ENCODE peak calls at places on chromosomes 16 and 17, in six cellular contexts. One of them, this sample, is unnamed.

GRCh38 chr16:57380671-57381462 is 8.6 kb downstream of the CX3CL1 start:
- DNase-seq in CD4-positive, CD25-positive, alpha-beta regulatory T cell: no peak
- DNase-seq in effector memory CD4-positive, alpha-beta T cell: no peak
- DNase-seq in kidney: no peak
- DNase-seq in cardiac muscle cell: peak; percentile 62
- DNase-seq in bronchial epithelial cell: no peak
- DNase-seq in this sample: no peak

GRCh38 chr16:68617735-68618134 is 27.4 kb upstream of the CDH3 start:
- DNase-seq in bronchial epithelial cell: peak; percentile 30
- DNase-seq in kidney: no peak
- DNase-seq in cardiac muscle cell: no peak
- DNase-seq in effector memory CD4-positive, alpha-beta T cell: no peak
- DNase-seq in CD4-positive, CD25-positive, alpha-beta regulatory T cell: no peak
- DNase-seq in this sample: no peak

GRCh38 chr17:7932949-7933348 is 943 bp downstream of the CNTROB start:
- DNase-seq in effector memory CD4-positive, alpha-beta T cell: no peak
- DNase-seq in cardiac muscle cell: peak; percentile 61
- DNase-seq in CD4-positive, CD25-positive, alpha-beta regulatory T cell: no peak
- DNase-seq in kidney: no peak
- DNase-seq in bronchial epithelial cell: peak; percentile 40
- DNase-seq in this sample: peak; percentile 55

GRCh38 chr16:30918614-30919013 is 4.8 kb upstream of the FBXL19 start:
- DNase-seq in bronchial epithelial cell: no peak
- DNase-seq in CD4-positive, CD25-positive, alpha-beta regulatory T cell: no peak
- DNase-seq in cardiac muscle cell: no peak
- DNase-seq in kidney: no peak
- DNase-seq in effector memory CD4-positive, alpha-beta T cell: no peak
- DNase-seq in this sample: no peak

GRCh38 chr16:25106567-25107465 is 4.7 kb upstream of the LCMT1 start:
- DNase-seq in effector memory CD4-positive, alpha-beta T cell: peak; percentile 61
- DNase-seq in kidney: peak; percentile 98
- DNase-seq in CD4-positive, CD25-positive, alpha-beta regulatory T cell: peak; percentile 65
- DNase-seq in bronchial epithelial cell: peak; percentile 39
- DNase-seq in cardiac muscle cell: peak; percentile 92
- DNase-seq in this sample: peak; percentile 95

GRCh38 chr16:67517661-67518423 is 10.8 kb upstream of the RIPOR1 start:
- DNase-seq in CD4-positive, CD25-positive, alpha-beta regulatory T cell: no peak
- DNase-seq in kidney: peak; percentile 82
- DNase-seq in effector memory CD4-positive, alpha-beta T cell: no peak
- DNase-seq in bronchial epithelial cell: no peak
- DNase-seq in cardiac muscle cell: no peak
- DNase-seq in this sample: no peak

GRCh38 chr17:52134641-52135040 is 23.9 kb downstream of the CA10 start:
- DNase-seq in bronchial epithelial cell: peak; percentile 76
- DNase-seq in cardiac muscle cell: no peak
- DNase-seq in CD4-positive, CD25-positive, alpha-beta regulatory T cell: no peak
- DNase-seq in effector memory CD4-positive, alpha-beta T cell: no peak
- DNase-seq in kidney: peak; percentile 22
- DNase-seq in this sample: no peak

GRCh38 chr16:4580245-4580644 is 24.1 kb downstream of the C16orf96 start:
- DNase-seq in kidney: no peak
- DNase-seq in CD4-positive, CD25-positive, alpha-beta regulatory T cell: no peak
- DNase-seq in effector memory CD4-positive, alpha-beta T cell: no peak
- DNase-seq in bronchial epithelial cell: peak; percentile 72
- DNase-seq in cardiac muscle cell: peak; percentile 12
- DNase-seq in this sample: no peak

GRCh38 chr16:17307501-17307900 is 163.3 kb downstream of the XYLT1 start:
- DNase-seq in effector memory CD4-positive, alpha-beta T cell: no peak
- DNase-seq in kidney: no peak
- DNase-seq in CD4-positive, CD25-positive, alpha-beta regulatory T cell: no peak
- DNase-seq in cardiac muscle cell: no peak
- DNase-seq in bronchial epithelial cell: no peak
- DNase-seq in this sample: no peak

GRCh38 chr17:31416503-31416923 is 25.0 kb downstream of the RAB11FIP4 start:
- DNase-seq in bronchial epithelial cell: no peak
- DNase-seq in CD4-positive, CD25-positive, alpha-beta regulatory T cell: no peak
- DNase-seq in cardiac muscle cell: peak; percentile 69
- DNase-seq in effector memory CD4-positive, alpha-beta T cell: no peak
- DNase-seq in kidney: peak; percentile 42
- DNase-seq in this sample: no peak

GRCh38 chr16:85612191-85612800 is 826 bp upstream of the GSE1 start:
- DNase-seq in CD4-positive, CD25-positive, alpha-beta regulatory T cell: no peak
- DNase-seq in bronchial epithelial cell: peak; percentile 84
- DNase-seq in cardiac muscle cell: peak; percentile 85
- DNase-seq in effector memory CD4-positive, alpha-beta T cell: peak; percentile 11
- DNase-seq in kidney: peak; percentile 96
- DNase-seq in this sample: peak; percentile 59

GRCh38 chr16:68403704-68404103 is 44.6 kb downstream of the SMPD3 start:
- DNase-seq in cardiac muscle cell: no peak
- DNase-seq in CD4-positive, CD25-positive, alpha-beta regulatory T cell: no peak
- DNase-seq in bronchial epithelial cell: no peak
- DNase-seq in effector memory CD4-positive, alpha-beta T cell: no peak
- DNase-seq in kidney: no peak
- DNase-seq in this sample: no peak

GRCh38 chr17:42182927-42183734 is 2.1 kb downstream of the HCRT start:
- DNase-seq in CD4-positive, CD25-positive, alpha-beta regulatory T cell: no peak
- DNase-seq in cardiac muscle cell: peak; percentile 20
- DNase-seq in bronchial epithelial cell: peak; percentile 45
- DNase-seq in effector memory CD4-positive, alpha-beta T cell: no peak
- DNase-seq in kidney: no peak
- DNase-seq in this sample: no peak

GRCh38 chr16:86298166-86299131 is 211.9 kb upstream of the FOXF1 start:
- DNase-seq in CD4-positive, CD25-positive, alpha-beta regulatory T cell: no peak
- DNase-seq in cardiac muscle cell: no peak
- DNase-seq in bronchial epithelial cell: no peak
- DNase-seq in effector memory CD4-positive, alpha-beta T cell: no peak
- DNase-seq in kidney: no peak
- DNase-seq in this sample: no peak

GRCh38 chr17:58204796-58205195 is 12.3 kb downstream of the EPX start:
- DNase-seq in effector memory CD4-positive, alpha-beta T cell: no peak
- DNase-seq in cardiac muscle cell: peak; percentile 3
- DNase-seq in CD4-positive, CD25-positive, alpha-beta regulatory T cell: no peak
- DNase-seq in bronchial epithelial cell: no peak
- DNase-seq in kidney: no peak
- DNase-seq in this sample: no peak

GRCh38 chr17:31581491-31581890 is 190.0 kb downstream of the RAB11FIP4 start:
- DNase-seq in effector memory CD4-positive, alpha-beta T cell: no peak
- DNase-seq in cardiac muscle cell: no peak
- DNase-seq in CD4-positive, CD25-positive, alpha-beta regulatory T cell: no peak
- DNase-seq in kidney: peak; percentile 83
- DNase-seq in bronchial epithelial cell: no peak
- DNase-seq in this sample: peak; percentile 50

GRCh38 chr17:17538417-17539391 is 42.5 kb upstream of the RASD1 start:
- DNase-seq in effector memory CD4-positive, alpha-beta T cell: no peak
- DNase-seq in kidney: no peak
- DNase-seq in bronchial epithelial cell: peak; percentile 28
- DNase-seq in cardiac muscle cell: peak; percentile 18
- DNase-seq in CD4-positive, CD25-positive, alpha-beta regulatory T cell: no peak
- DNase-seq in this sample: no peak

GRCh38 chr17:29760279-29760721 is 137.6 kb upstream of the CORO6 start:
- DNase-seq in effector memory CD4-positive, alpha-beta T cell: peak; percentile 1
- DNase-seq in bronchial epithelial cell: peak; percentile 12
- DNase-seq in kidney: no peak
- DNase-seq in CD4-positive, CD25-positive, alpha-beta regulatory T cell: peak; percentile 72
- DNase-seq in cardiac muscle cell: peak; percentile 47
- DNase-seq in this sample: no peak

GRCh38 chr17:43702636-43703035 is 40.9 kb upstream of the MEOX1 start:
- DNase-seq in bronchial epithelial cell: no peak
- DNase-seq in kidney: no peak
- DNase-seq in cardiac muscle cell: no peak
- DNase-seq in CD4-positive, CD25-positive, alpha-beta regulatory T cell: no peak
- DNase-seq in effector memory CD4-positive, alpha-beta T cell: no peak
- DNase-seq in this sample: no peak

GRCh38 chr17:78862073-78863023 is 21.7 kb upstream of the USP36 start:
- DNase-seq in bronchial epithelial cell: peak; percentile 76
- DNase-seq in kidney: peak; percentile 94
- DNase-seq in CD4-positive, CD25-positive, alpha-beta regulatory T cell: no peak
- DNase-seq in effector memory CD4-positive, alpha-beta T cell: no peak
- DNase-seq in cardiac muscle cell: peak; percentile 95
- DNase-seq in this sample: peak; percentile 92

GRCh38 chr17:50129303-50129945 is 536 bp downstream of the SAMD14 start:
- DNase-seq in effector memory CD4-positive, alpha-beta T cell: peak; percentile 36
- DNase-seq in kidney: no peak
- DNase-seq in bronchial epithelial cell: no peak
- DNase-seq in cardiac muscle cell: peak; percentile 55
- DNase-seq in CD4-positive, CD25-positive, alpha-beta regulatory T cell: peak; percentile 56
- DNase-seq in this sample: no peak

GRCh38 chr17:74180336-74180735 is 23.1 kb upstream of the RPL38 start:
- DNase-seq in effector memory CD4-positive, alpha-beta T cell: no peak
- DNase-seq in CD4-positive, CD25-positive, alpha-beta regulatory T cell: no peak
- DNase-seq in kidney: peak; percentile 30
- DNase-seq in cardiac muscle cell: no peak
- DNase-seq in bronchial epithelial cell: no peak
- DNase-seq in this sample: no peak

GRCh38 chr16:83356986-83357385 is 450.8 kb upstream of the HSBP1 start:
- DNase-seq in kidney: no peak
- DNase-seq in CD4-positive, CD25-positive, alpha-beta regulatory T cell: no peak
- DNase-seq in cardiac muscle cell: no peak
- DNase-seq in bronchial epithelial cell: no peak
- DNase-seq in effector memory CD4-positive, alpha-beta T cell: no peak
- DNase-seq in this sample: no peak

GRCh38 chr16:27179500-27180072 is 23.7 kb upstream of the KDM8 start:
- DNase-seq in cardiac muscle cell: peak; percentile 83
- DNase-seq in kidney: peak; percentile 92
- DNase-seq in CD4-positive, CD25-positive, alpha-beta regulatory T cell: peak; percentile 79
- DNase-seq in effector memory CD4-positive, alpha-beta T cell: peak; percentile 69
- DNase-seq in bronchial epithelial cell: peak; percentile 58
- DNase-seq in this sample: peak; percentile 78

GRCh38 chr17:65027305-65027704 is 29.2 kb downstream of the GNA13 start:
- DNase-seq in cardiac muscle cell: peak; percentile 81
- DNase-seq in CD4-positive, CD25-positive, alpha-beta regulatory T cell: peak; percentile 39
- DNase-seq in bronchial epithelial cell: peak; percentile 85
- DNase-seq in effector memory CD4-positive, alpha-beta T cell: peak; percentile 33
- DNase-seq in kidney: no peak
- DNase-seq in this sample: no peak

GRCh38 chr17:1904273-1905052 is 74.7 kb downstream of the RPA1 start:
- DNase-seq in CD4-positive, CD25-positive, alpha-beta regulatory T cell: no peak
- DNase-seq in bronchial epithelial cell: no peak
- DNase-seq in kidney: no peak
- DNase-seq in cardiac muscle cell: no peak
- DNase-seq in effector memory CD4-positive, alpha-beta T cell: no peak
- DNase-seq in this sample: no peak

GRCh38 chr17:41518789-41519449 is at the start of gene KRT15:
- DNase-seq in effector memory CD4-positive, alpha-beta T cell: no peak
- DNase-seq in CD4-positive, CD25-positive, alpha-beta regulatory T cell: no peak
- DNase-seq in kidney: no peak
- DNase-seq in cardiac muscle cell: no peak
- DNase-seq in bronchial epithelial cell: peak; percentile 92
- DNase-seq in this sample: no peak

GRCh38 chr17:70329751-70330150 is 160.4 kb downstream of the KCNJ2 start:
- DNase-seq in bronchial epithelial cell: no peak
- DNase-seq in cardiac muscle cell: no peak
- DNase-seq in effector memory CD4-positive, alpha-beta T cell: no peak
- DNase-seq in CD4-positive, CD25-positive, alpha-beta regulatory T cell: no peak
- DNase-seq in kidney: no peak
- DNase-seq in this sample: no peak

GRCh38 chr17:65158081-65158480 is 20.9 kb downstream of the RGS9 start:
- DNase-seq in cardiac muscle cell: no peak
- DNase-seq in bronchial epithelial cell: no peak
- DNase-seq in kidney: no peak
- DNase-seq in effector memory CD4-positive, alpha-beta T cell: no peak
- DNase-seq in CD4-positive, CD25-positive, alpha-beta regulatory T cell: no peak
- DNase-seq in this sample: no peak

GRCh38 chr17:71633391-71633849 is 487.4 kb upstream of the SOX9 start:
- DNase-seq in effector memory CD4-positive, alpha-beta T cell: no peak
- DNase-seq in bronchial epithelial cell: peak; percentile 100
- DNase-seq in CD4-positive, CD25-positive, alpha-beta regulatory T cell: no peak
- DNase-seq in kidney: no peak
- DNase-seq in cardiac muscle cell: peak; percentile 36
- DNase-seq in this sample: no peak

GRCh38 chr16:79658301-79659001 is 57.9 kb upstream of the MAF start:
- DNase-seq in effector memory CD4-positive, alpha-beta T cell: no peak
- DNase-seq in bronchial epithelial cell: peak; percentile 94
- DNase-seq in CD4-positive, CD25-positive, alpha-beta regulatory T cell: no peak
- DNase-seq in cardiac muscle cell: peak; percentile 84
- DNase-seq in kidney: no peak
- DNase-seq in this sample: no peak

GRCh38 chr17:60510031-60510430 is 16.0 kb downstream of the APPBP2 start:
- DNase-seq in bronchial epithelial cell: no peak
- DNase-seq in CD4-positive, CD25-positive, alpha-beta regulatory T cell: no peak
- DNase-seq in kidney: no peak
- DNase-seq in cardiac muscle cell: no peak
- DNase-seq in effector memory CD4-positive, alpha-beta T cell: no peak
- DNase-seq in this sample: no peak

GRCh38 chr16:86480444-86480843 is 29.9 kb upstream of the FOXF1 start:
- DNase-seq in effector memory CD4-positive, alpha-beta T cell: no peak
- DNase-seq in CD4-positive, CD25-positive, alpha-beta regulatory T cell: no peak
- DNase-seq in bronchial epithelial cell: no peak
- DNase-seq in kidney: no peak
- DNase-seq in cardiac muscle cell: no peak
- DNase-seq in this sample: no peak

GRCh38 chr17:69357701-69358100 is 30.8 kb upstream of the ABCA5 start:
- DNase-seq in effector memory CD4-positive, alpha-beta T cell: no peak
- DNase-seq in kidney: no peak
- DNase-seq in CD4-positive, CD25-positive, alpha-beta regulatory T cell: no peak
- DNase-seq in cardiac muscle cell: peak; percentile 11
- DNase-seq in bronchial epithelial cell: peak; percentile 37
- DNase-seq in this sample: no peak

GRCh38 chr17:49738456-49739163 is 25.3 kb downstream of the FAM117A start:
- DNase-seq in effector memory CD4-positive, alpha-beta T cell: no peak
- DNase-seq in cardiac muscle cell: no peak
- DNase-seq in bronchial epithelial cell: no peak
- DNase-seq in kidney: no peak
- DNase-seq in CD4-positive, CD25-positive, alpha-beta regulatory T cell: no peak
- DNase-seq in this sample: no peak

GRCh38 chr17:32723310-32723955 is 153.5 kb downstream of the MYO1D start:
- DNase-seq in effector memory CD4-positive, alpha-beta T cell: no peak
- DNase-seq in cardiac muscle cell: peak; percentile 22
- DNase-seq in bronchial epithelial cell: no peak
- DNase-seq in CD4-positive, CD25-positive, alpha-beta regulatory T cell: no peak
- DNase-seq in kidney: no peak
- DNase-seq in this sample: no peak

GRCh38 chr17:76266244-76266938 is 1.2 kb downstream of the UBALD2 start:
- DNase-seq in bronchial epithelial cell: peak; percentile 29
- DNase-seq in CD4-positive, CD25-positive, alpha-beta regulatory T cell: no peak
- DNase-seq in effector memory CD4-positive, alpha-beta T cell: no peak
- DNase-seq in cardiac muscle cell: peak; percentile 56
- DNase-seq in kidney: no peak
- DNase-seq in this sample: no peak